ENCODE peak calls at places on chromosomes 7 and 10, in nine cellular contexts. One of them, this sample, is unnamed.
A peak's percentile ranks its signal among the peaks of the same experiment; 100 is the strongest.

GRCh38 chr10:96826438-96826837 is 5.7 kb upstream of the LCOR start:
- DNase-seq in mammary epithelial cell: no peak
- DNase-seq in ovary: no peak
- DNase-seq in HCT116: no peak
- DNase-seq in CD8-positive, alpha-beta memory T cell: no peak
- DNase-seq in stomach: no peak
- DNase-seq in body of pancreas: no peak
- DNase-seq in psoas muscle: no peak
- DNase-seq in IMR-90: no peak
- DNase-seq in this sample: no peak

GRCh38 chr7:153193144-153193595 is 433.6 kb downstream of the ACTR3B start:
- DNase-seq in mammary epithelial cell: no peak
- DNase-seq in ovary: no peak
- DNase-seq in HCT116: no peak
- DNase-seq in CD8-positive, alpha-beta memory T cell: no peak
- DNase-seq in stomach: no peak
- DNase-seq in body of pancreas: peak; percentile 30
- DNase-seq in psoas muscle: no peak
- DNase-seq in IMR-90: no peak
- DNase-seq in this sample: no peak

GRCh38 chr7:134954197-134955082 is 31.9 kb upstream of the AGBL3 start:
- DNase-seq in mammary epithelial cell: no peak
- DNase-seq in ovary: no peak
- DNase-seq in HCT116: peak; percentile 12
- DNase-seq in CD8-positive, alpha-beta memory T cell: peak; percentile 41
- DNase-seq in stomach: no peak
- DNase-seq in body of pancreas: no peak
- DNase-seq in psoas muscle: no peak
- DNase-seq in IMR-90: peak; percentile 54
- DNase-seq in this sample: no peak

GRCh38 chr7:16668049-16668858 is 22.3 kb downstream of the BZW2 start:
- DNase-seq in mammary epithelial cell: peak; percentile 99
- DNase-seq in ovary: peak; percentile 45
- DNase-seq in HCT116: peak; percentile 91
- DNase-seq in CD8-positive, alpha-beta memory T cell: no peak
- DNase-seq in stomach: peak; percentile 71
- DNase-seq in body of pancreas: peak; percentile 68
- DNase-seq in psoas muscle: peak; percentile 70
- DNase-seq in IMR-90: peak; percentile 100
- DNase-seq in this sample: peak; percentile 95

GRCh38 chr10:77513783-77514331 is 123.8 kb downstream of the KCNMA1 start:
- DNase-seq in mammary epithelial cell: peak; percentile 92
- DNase-seq in ovary: no peak
- DNase-seq in HCT116: peak; percentile 74
- DNase-seq in CD8-positive, alpha-beta memory T cell: no peak
- DNase-seq in stomach: peak; percentile 52
- DNase-seq in body of pancreas: peak; percentile 83
- DNase-seq in psoas muscle: peak; percentile 80
- DNase-seq in IMR-90: peak; percentile 91
- DNase-seq in this sample: peak; percentile 58

GRCh38 chr7:55309040-55309991 is 55.8 kb upstream of the LANCL2 start:
- DNase-seq in mammary epithelial cell: no peak
- DNase-seq in ovary: no peak
- DNase-seq in HCT116: no peak
- DNase-seq in CD8-positive, alpha-beta memory T cell: peak; percentile 0
- DNase-seq in stomach: peak; percentile 31
- DNase-seq in body of pancreas: peak; percentile 15
- DNase-seq in psoas muscle: no peak
- DNase-seq in IMR-90: no peak
- DNase-seq in this sample: no peak

GRCh38 chr10:43120948-43121290 is 17.3 kb upstream of the CSGALNACT2 start:
- DNase-seq in mammary epithelial cell: no peak
- DNase-seq in ovary: no peak
- DNase-seq in HCT116: no peak
- DNase-seq in CD8-positive, alpha-beta memory T cell: peak; percentile 32
- DNase-seq in stomach: peak; percentile 26
- DNase-seq in body of pancreas: peak; percentile 63
- DNase-seq in psoas muscle: no peak
- DNase-seq in IMR-90: peak; percentile 8
- DNase-seq in this sample: no peak

GRCh38 chr10:228366-228765 is 93.1 kb downstream of the ZMYND11 start:
- DNase-seq in mammary epithelial cell: peak; percentile 45
- DNase-seq in ovary: no peak
- DNase-seq in HCT116: no peak
- DNase-seq in CD8-positive, alpha-beta memory T cell: no peak
- DNase-seq in stomach: no peak
- DNase-seq in body of pancreas: no peak
- DNase-seq in psoas muscle: no peak
- DNase-seq in IMR-90: no peak
- DNase-seq in this sample: no peak

GRCh38 chr10:4270116-4270515 is 485.1 kb upstream of the KLF6 start:
- DNase-seq in mammary epithelial cell: peak; percentile 75
- DNase-seq in ovary: no peak
- DNase-seq in HCT116: no peak
- DNase-seq in CD8-positive, alpha-beta memory T cell: no peak
- DNase-seq in stomach: no peak
- DNase-seq in body of pancreas: peak; percentile 63
- DNase-seq in psoas muscle: no peak
- DNase-seq in IMR-90: peak; percentile 92
- DNase-seq in this sample: no peak

GRCh38 chr7:120272896-120273475 is at the start of gene KCND2:
- DNase-seq in mammary epithelial cell: no peak
- DNase-seq in ovary: peak; percentile 41
- DNase-seq in HCT116: no peak
- DNase-seq in CD8-positive, alpha-beta memory T cell: no peak
- DNase-seq in stomach: no peak
- DNase-seq in body of pancreas: no peak
- DNase-seq in psoas muscle: no peak
- DNase-seq in IMR-90: no peak
- DNase-seq in this sample: no peak

GRCh38 chr10:86376852-86377796 is 10.5 kb upstream of the GRID1 start:
- DNase-seq in mammary epithelial cell: peak; percentile 52
- DNase-seq in ovary: peak; percentile 38
- DNase-seq in HCT116: peak; percentile 56
- DNase-seq in CD8-positive, alpha-beta memory T cell: peak; percentile 73
- DNase-seq in stomach: peak; percentile 88
- DNase-seq in body of pancreas: peak; percentile 76
- DNase-seq in psoas muscle: peak; percentile 72
- DNase-seq in IMR-90: peak; percentile 28
- DNase-seq in this sample: no peak

GRCh38 chr7:91628742-91629141 is 251.8 kb downstream of the MTERF1 start:
- DNase-seq in mammary epithelial cell: no peak
- DNase-seq in ovary: no peak
- DNase-seq in HCT116: no peak
- DNase-seq in CD8-positive, alpha-beta memory T cell: no peak
- DNase-seq in stomach: peak; percentile 38
- DNase-seq in body of pancreas: peak; percentile 21
- DNase-seq in psoas muscle: no peak
- DNase-seq in IMR-90: no peak
- DNase-seq in this sample: no peak

GRCh38 chr10:117186832-117187615 is 10.3 kb upstream of the KCNK18 start:
- DNase-seq in mammary epithelial cell: peak; percentile 87
- DNase-seq in ovary: no peak
- DNase-seq in HCT116: peak; percentile 80
- DNase-seq in CD8-positive, alpha-beta memory T cell: no peak
- DNase-seq in stomach: no peak
- DNase-seq in body of pancreas: no peak
- DNase-seq in psoas muscle: no peak
- DNase-seq in IMR-90: peak; percentile 7
- DNase-seq in this sample: no peak

GRCh38 chr7:142885311-142886230 is at the start of gene TRPV6:
- DNase-seq in mammary epithelial cell: peak; percentile 28
- DNase-seq in ovary: no peak
- DNase-seq in HCT116: peak; percentile 22
- DNase-seq in CD8-positive, alpha-beta memory T cell: no peak
- DNase-seq in stomach: peak; percentile 88
- DNase-seq in body of pancreas: peak; percentile 91
- DNase-seq in psoas muscle: no peak
- DNase-seq in IMR-90: no peak
- DNase-seq in this sample: no peak

GRCh38 chr7:34850681-34851080 is 186.6 kb downstream of the DPY19L1 start:
- DNase-seq in mammary epithelial cell: no peak
- DNase-seq in ovary: no peak
- DNase-seq in HCT116: no peak
- DNase-seq in CD8-positive, alpha-beta memory T cell: no peak
- DNase-seq in stomach: no peak
- DNase-seq in body of pancreas: no peak
- DNase-seq in psoas muscle: no peak
- DNase-seq in IMR-90: no peak
- DNase-seq in this sample: no peak

GRCh38 chr7:47945261-47946015 is 2.8 kb downstream of the PKD1L1 start:
- DNase-seq in mammary epithelial cell: peak; percentile 30
- DNase-seq in ovary: peak; percentile 64
- DNase-seq in HCT116: peak; percentile 51
- DNase-seq in CD8-positive, alpha-beta memory T cell: peak; percentile 54
- DNase-seq in stomach: peak; percentile 87
- DNase-seq in body of pancreas: peak; percentile 81
- DNase-seq in psoas muscle: peak; percentile 79
- DNase-seq in IMR-90: peak; percentile 62
- DNase-seq in this sample: no peak
- H3K27ac ChIP-seq in mammary epithelial cell: no peak overlapping the region
- H3K27ac ChIP-seq in ovary: no peak overlapping the region
- H3K27ac ChIP-seq in HCT116: no peak overlapping the region
- H3K27ac ChIP-seq in CD8-positive, alpha-beta memory T cell: no peak overlapping the region
- H3K27ac ChIP-seq in stomach: peak overlapping the region; percentile 20
- H3K27ac ChIP-seq in body of pancreas: no peak overlapping the region
- H3K27ac ChIP-seq in psoas muscle: no peak overlapping the region
- H3K27ac ChIP-seq in IMR-90: no peak overlapping the region
- H3K27ac ChIP-seq in this sample: no peak overlapping the region

DNA sequence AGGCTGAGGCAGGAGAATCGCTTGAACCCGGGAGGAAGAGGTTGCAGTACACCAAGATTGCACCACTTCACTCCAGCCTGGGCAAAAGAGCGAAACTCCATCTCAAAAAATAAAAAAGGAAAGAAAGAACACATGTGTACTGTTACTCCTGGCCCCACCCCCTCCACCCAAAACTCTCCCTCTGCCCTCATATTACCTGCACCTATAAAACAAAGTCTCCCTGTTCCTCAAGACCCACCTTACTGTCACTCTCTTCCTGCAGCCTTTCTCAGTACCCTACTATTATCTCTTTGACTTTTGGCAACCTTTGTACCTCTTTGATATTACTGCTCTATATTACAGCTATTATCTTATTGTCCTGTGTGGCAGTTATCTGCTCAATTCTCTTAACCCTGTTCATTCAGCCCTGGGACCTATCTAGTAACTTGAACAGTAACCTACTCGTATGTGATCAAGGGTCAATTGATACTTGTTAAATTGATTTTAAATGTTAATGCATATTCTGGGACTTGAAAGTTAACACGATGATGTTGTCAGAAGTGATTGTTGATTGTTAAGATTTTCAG is 68.5 kb upstream of the CAPZA2 start:
- DNase-seq in mammary epithelial cell: no peak
- DNase-seq in ovary: no peak
- DNase-seq in HCT116: no peak
- DNase-seq in CD8-positive, alpha-beta memory T cell: no peak
- DNase-seq in stomach: no peak
- DNase-seq in body of pancreas: no peak
- DNase-seq in psoas muscle: no peak
- DNase-seq in IMR-90: no peak
- DNase-seq in this sample: no peak
- H3K27ac ChIP-seq in mammary epithelial cell: no peak overlapping the region
- H3K27ac ChIP-seq in ovary: no peak overlapping the region
- H3K27ac ChIP-seq in HCT116: no peak overlapping the region
- H3K27ac ChIP-seq in CD8-positive, alpha-beta memory T cell: no peak overlapping the region
- H3K27ac ChIP-seq in stomach: no peak overlapping the region
- H3K27ac ChIP-seq in body of pancreas: no peak overlapping the region
- H3K27ac ChIP-seq in psoas muscle: no peak overlapping the region
- H3K27ac ChIP-seq in IMR-90: no peak overlapping the region
- H3K27ac ChIP-seq in this sample: no peak overlapping the region

DNA sequence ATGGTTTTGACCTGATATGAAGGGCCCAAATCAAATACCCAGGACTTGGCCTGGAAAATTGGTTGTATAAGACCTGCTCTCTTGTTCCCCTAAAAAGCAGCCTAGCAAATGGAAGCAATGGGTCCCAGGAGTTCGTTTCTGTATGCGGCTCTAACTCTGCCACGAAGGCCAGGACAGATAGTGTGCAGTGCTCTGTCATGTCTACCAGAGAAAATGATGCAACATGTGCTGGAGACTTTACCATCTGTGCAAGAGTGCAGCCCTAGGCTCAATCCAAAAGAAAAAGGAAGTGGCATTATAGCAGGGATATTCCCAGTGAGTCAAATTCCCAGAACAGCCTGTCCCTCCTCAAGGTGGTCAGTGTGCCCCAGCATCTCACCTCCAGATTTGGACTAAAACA is 311.4 kb downstream of the RNLS start:
- DNase-seq in mammary epithelial cell: peak; percentile 50
- DNase-seq in ovary: no peak
- DNase-seq in HCT116: no peak
- DNase-seq in CD8-positive, alpha-beta memory T cell: no peak
- DNase-seq in stomach: no peak
- DNase-seq in body of pancreas: peak; percentile 26
- DNase-seq in psoas muscle: no peak
- DNase-seq in IMR-90: peak; percentile 43
- DNase-seq in this sample: no peak
- H3K27ac ChIP-seq in mammary epithelial cell: no peak overlapping the region
- H3K27ac ChIP-seq in ovary: no peak overlapping the region
- H3K27ac ChIP-seq in HCT116: no peak overlapping the region
- H3K27ac ChIP-seq in CD8-positive, alpha-beta memory T cell: no peak overlapping the region
- H3K27ac ChIP-seq in stomach: peak overlapping the region; percentile 52
- H3K27ac ChIP-seq in body of pancreas: no peak overlapping the region
- H3K27ac ChIP-seq in psoas muscle: no peak overlapping the region
- H3K27ac ChIP-seq in IMR-90: no peak overlapping the region
- H3K27ac ChIP-seq in this sample: peak overlapping the region; percentile 33

GRCh38 chr10:71423936-71424335 is 27.2 kb downstream of the CDH23 start:
- DNase-seq in mammary epithelial cell: no peak
- DNase-seq in ovary: peak; percentile 5
- DNase-seq in HCT116: no peak
- DNase-seq in CD8-positive, alpha-beta memory T cell: no peak
- DNase-seq in stomach: no peak
- DNase-seq in body of pancreas: no peak
- DNase-seq in psoas muscle: no peak
- DNase-seq in IMR-90: no peak
- DNase-seq in this sample: no peak

GRCh38 chr10:71419750-71420149 is 23.0 kb downstream of the CDH23 start:
- DNase-seq in mammary epithelial cell: no peak
- DNase-seq in ovary: no peak
- DNase-seq in HCT116: no peak
- DNase-seq in CD8-positive, alpha-beta memory T cell: no peak
- DNase-seq in stomach: no peak
- DNase-seq in body of pancreas: no peak
- DNase-seq in psoas muscle: no peak
- DNase-seq in IMR-90: no peak
- DNase-seq in this sample: no peak

GRCh38 chr10:71419002-71419540 is 22.4 kb downstream of the CDH23 start:
- DNase-seq in mammary epithelial cell: no peak
- DNase-seq in ovary: peak; percentile 1
- DNase-seq in HCT116: no peak
- DNase-seq in CD8-positive, alpha-beta memory T cell: no peak
- DNase-seq in stomach: no peak
- DNase-seq in body of pancreas: no peak
- DNase-seq in psoas muscle: no peak
- DNase-seq in IMR-90: no peak
- DNase-seq in this sample: no peak

GRCh38 chr10:71423268-71423667 is 26.5 kb downstream of the CDH23 start:
- DNase-seq in mammary epithelial cell: no peak
- DNase-seq in ovary: peak; percentile 4
- DNase-seq in HCT116: no peak
- DNase-seq in CD8-positive, alpha-beta memory T cell: no peak
- DNase-seq in stomach: no peak
- DNase-seq in body of pancreas: no peak
- DNase-seq in psoas muscle: no peak
- DNase-seq in IMR-90: no peak
- DNase-seq in this sample: no peak

GRCh38 chr10:71421075-71421434 is 24.3 kb downstream of the CDH23 start:
- DNase-seq in mammary epithelial cell: no peak
- DNase-seq in ovary: peak; percentile 3
- DNase-seq in HCT116: no peak
- DNase-seq in CD8-positive, alpha-beta memory T cell: no peak
- DNase-seq in stomach: no peak
- DNase-seq in body of pancreas: no peak
- DNase-seq in psoas muscle: no peak
- DNase-seq in IMR-90: no peak
- DNase-seq in this sample: no peak
- H3K27ac ChIP-seq in mammary epithelial cell: no peak overlapping the region
- H3K27ac ChIP-seq in ovary: no peak overlapping the region
- H3K27ac ChIP-seq in HCT116: no peak overlapping the region
- H3K27ac ChIP-seq in CD8-positive, alpha-beta memory T cell: no peak overlapping the region
- H3K27ac ChIP-seq in stomach: no peak overlapping the region
- H3K27ac ChIP-seq in body of pancreas: no peak overlapping the region
- H3K27ac ChIP-seq in psoas muscle: no peak overlapping the region
- H3K27ac ChIP-seq in IMR-90: no peak overlapping the region
- H3K27ac ChIP-seq in this sample: no peak overlapping the region

This sample was measured in AG04450.